ENCODE peak calls at places on chromosomes 2 and 18, in nine cellular contexts. One of them, this sample, is unnamed.

GRCh38 chr2:1715184-1716012 is 28.9 kb downstream of the PXDN start:
- DNase-seq in MM.1S: no peak
- DNase-seq in fibroblast of mammary gland: peak
- DNase-seq in sigmoid colon: peak
- DNase-seq in fibroblast of lung: no peak
- DNase-seq in osteoblast: peak
- DNase-seq in cardiac muscle cell: no peak
- DNase-seq in foreskin keratinocyte: no peak
- DNase-seq in GM06990: no peak
- DNase-seq in this sample: no peak

GRCh38 chr18:76348267-76349066 is 146.6 kb downstream of the ZNF516 start:
- DNase-seq in fibroblast of mammary gland: no peak
- DNase-seq in cardiac muscle cell: no peak
- DNase-seq in MM.1S: no peak
- DNase-seq in sigmoid colon: no peak
- DNase-seq in fibroblast of lung: no peak
- DNase-seq in GM06990: no peak
- DNase-seq in osteoblast: peak
- DNase-seq in foreskin keratinocyte: peak
- DNase-seq in this sample: no peak

GRCh38 chr2:236125541-236125940 is 42.6 kb downstream of the GBX2 start:
- DNase-seq in MM.1S: no peak
- DNase-seq in GM06990: no peak
- DNase-seq in foreskin keratinocyte: no peak
- DNase-seq in cardiac muscle cell: no peak
- DNase-seq in osteoblast: no peak
- DNase-seq in fibroblast of mammary gland: no peak
- DNase-seq in fibroblast of lung: no peak
- DNase-seq in sigmoid colon: no peak
- DNase-seq in this sample: no peak

GRCh38 chr2:39119732-39120520 is 925 bp downstream of the SOS1 start:
- DNase-seq in sigmoid colon: peak
- DNase-seq in foreskin keratinocyte: peak
- DNase-seq in GM06990: peak
- DNase-seq in MM.1S: peak
- DNase-seq in cardiac muscle cell: peak
- DNase-seq in osteoblast: peak
- DNase-seq in fibroblast of mammary gland: peak
- DNase-seq in fibroblast of lung: peak
- DNase-seq in this sample: peak

GRCh38 chr2:200394045-200394444 is 87.6 kb downstream of the SPATS2L start:
- DNase-seq in cardiac muscle cell: no peak
- DNase-seq in MM.1S: no peak
- DNase-seq in osteoblast: no peak
- DNase-seq in fibroblast of mammary gland: no peak
- DNase-seq in fibroblast of lung: no peak
- DNase-seq in foreskin keratinocyte: no peak
- DNase-seq in GM06990: no peak
- DNase-seq in sigmoid colon: no peak
- DNase-seq in this sample: no peak

GRCh38 chr2:21819475-21819874 is 695.7 kb downstream of the TDRD15 start:
- DNase-seq in MM.1S: no peak
- DNase-seq in fibroblast of lung: no peak
- DNase-seq in fibroblast of mammary gland: peak
- DNase-seq in osteoblast: no peak
- DNase-seq in GM06990: no peak
- DNase-seq in sigmoid colon: no peak
- DNase-seq in cardiac muscle cell: no peak
- DNase-seq in foreskin keratinocyte: no peak
- DNase-seq in this sample: no peak

GRCh38 chr2:239252433-239253200 is 148.2 kb downstream of the HDAC4 start:
- DNase-seq in cardiac muscle cell: no peak
- DNase-seq in sigmoid colon: peak
- DNase-seq in fibroblast of lung: no peak
- DNase-seq in fibroblast of mammary gland: no peak
- DNase-seq in GM06990: no peak
- DNase-seq in foreskin keratinocyte: no peak
- DNase-seq in osteoblast: peak
- DNase-seq in MM.1S: no peak
- DNase-seq in this sample: no peak

GRCh38 chr2:138897274-138897673 is 117.1 kb upstream of the NXPH2 start:
- DNase-seq in fibroblast of mammary gland: no peak
- DNase-seq in osteoblast: no peak
- DNase-seq in MM.1S: no peak
- DNase-seq in cardiac muscle cell: no peak
- DNase-seq in sigmoid colon: no peak
- DNase-seq in GM06990: no peak
- DNase-seq in foreskin keratinocyte: no peak
- DNase-seq in fibroblast of lung: no peak
- DNase-seq in this sample: no peak

GRCh38 chr2:119748135-119748534 is 11.6 kb upstream of the PTPN4 start:
- DNase-seq in cardiac muscle cell: no peak
- DNase-seq in foreskin keratinocyte: no peak
- DNase-seq in osteoblast: no peak
- DNase-seq in GM06990: no peak
- DNase-seq in fibroblast of mammary gland: peak
- DNase-seq in sigmoid colon: no peak
- DNase-seq in fibroblast of lung: peak
- DNase-seq in MM.1S: no peak
- DNase-seq in this sample: no peak

GRCh38 chr2:100813527-100813926 is 6.4 kb upstream of the NPAS2 start:
- DNase-seq in GM06990: no peak
- DNase-seq in MM.1S: peak
- DNase-seq in foreskin keratinocyte: no peak
- DNase-seq in sigmoid colon: no peak
- DNase-seq in fibroblast of lung: peak
- DNase-seq in cardiac muscle cell: peak
- DNase-seq in fibroblast of mammary gland: peak
- DNase-seq in osteoblast: peak
- DNase-seq in this sample: no peak

GRCh38 chr2:90207454-90208058 is 1516.1 kb downstream of the RPIA start:
- DNase-seq in fibroblast of lung: no peak
- DNase-seq in cardiac muscle cell: peak
- DNase-seq in fibroblast of mammary gland: peak
- DNase-seq in osteoblast: peak
- DNase-seq in MM.1S: peak
- DNase-seq in GM06990: no peak
- DNase-seq in foreskin keratinocyte: no peak
- DNase-seq in sigmoid colon: no peak
- DNase-seq in this sample: no peak

GRCh38 chr2:20449501-20450200 is 2.8 kb downstream of the RHOB start:
- DNase-seq in GM06990: no peak
- DNase-seq in MM.1S: no peak
- DNase-seq in cardiac muscle cell: no peak
- DNase-seq in osteoblast: peak
- DNase-seq in fibroblast of mammary gland: peak
- DNase-seq in foreskin keratinocyte: peak
- DNase-seq in sigmoid colon: peak
- DNase-seq in fibroblast of lung: peak
- DNase-seq in this sample: no peak

DNA sequence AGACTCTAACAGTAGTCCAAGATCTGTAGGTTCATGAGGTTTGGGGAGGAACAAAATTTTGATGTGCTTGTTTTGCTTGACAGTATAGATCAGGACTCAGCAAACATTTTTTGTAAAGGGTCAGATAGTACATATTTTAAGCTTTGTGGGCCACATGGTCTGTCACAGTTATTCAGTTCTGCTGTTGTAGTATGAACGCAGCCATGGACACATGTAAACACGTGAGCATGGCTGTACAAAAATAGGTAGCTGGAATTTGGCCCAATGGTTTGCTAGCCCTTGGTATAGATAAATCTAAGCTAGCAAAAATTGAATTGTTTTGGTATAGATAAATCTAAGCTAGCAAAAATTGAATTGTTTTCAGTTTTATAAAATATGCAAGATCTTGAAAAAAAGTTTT is 120.5 kb downstream of the HIBCH start:
- DNase-seq in cardiac muscle cell: no peak
- DNase-seq in GM06990: no peak
- DNase-seq in osteoblast: no peak
- DNase-seq in fibroblast of lung: no peak
- DNase-seq in MM.1S: no peak
- DNase-seq in sigmoid colon: no peak
- DNase-seq in foreskin keratinocyte: no peak
- DNase-seq in fibroblast of mammary gland: no peak
- DNase-seq in this sample: no peak
- TF ChIP-seq CTCF in cardiac muscle cell: no peak
- TF ChIP-seq CTCF in GM06990: no peak
- TF ChIP-seq CTCF in osteoblast: no peak
- TF ChIP-seq CTCF in fibroblast of lung: no peak
- TF ChIP-seq CTCF in MM.1S: no peak
- TF ChIP-seq CTCF in sigmoid colon: no peak
- TF ChIP-seq CTCF in foreskin keratinocyte: no peak
- TF ChIP-seq CTCF in fibroblast of mammary gland: no peak
- TF ChIP-seq CTCF in this sample: no peak

GRCh38 chr2:220296174-220296573 is 668.7 kb downstream of the SLC4A3 start:
- DNase-seq in foreskin keratinocyte: peak
- DNase-seq in cardiac muscle cell: peak
- DNase-seq in sigmoid colon: no peak
- DNase-seq in MM.1S: no peak
- DNase-seq in osteoblast: no peak
- DNase-seq in fibroblast of lung: peak
- DNase-seq in GM06990: no peak
- DNase-seq in fibroblast of mammary gland: no peak
- DNase-seq in this sample: no peak
- TF ChIP-seq CTCF in foreskin keratinocyte: peak
- TF ChIP-seq CTCF in cardiac muscle cell: no peak
- TF ChIP-seq CTCF in sigmoid colon: no peak
- TF ChIP-seq CTCF in MM.1S: no peak
- TF ChIP-seq CTCF in osteoblast: no peak
- TF ChIP-seq CTCF in fibroblast of lung: peak
- TF ChIP-seq CTCF in GM06990: no peak
- TF ChIP-seq CTCF in fibroblast of mammary gland: no peak
- TF ChIP-seq CTCF in this sample: no peak

GRCh38 chr2:208570066-208570465 is 163.5 kb downstream of the PTH2R start:
- DNase-seq in fibroblast of lung: no peak
- DNase-seq in foreskin keratinocyte: no peak
- DNase-seq in osteoblast: no peak
- DNase-seq in MM.1S: no peak
- DNase-seq in fibroblast of mammary gland: no peak
- DNase-seq in sigmoid colon: no peak
- DNase-seq in GM06990: no peak
- DNase-seq in cardiac muscle cell: no peak
- DNase-seq in this sample: no peak

GRCh38 chr2:208568203-208568602 is 161.6 kb downstream of the PTH2R start:
- DNase-seq in fibroblast of mammary gland: no peak
- DNase-seq in cardiac muscle cell: no peak
- DNase-seq in fibroblast of lung: no peak
- DNase-seq in MM.1S: no peak
- DNase-seq in sigmoid colon: no peak
- DNase-seq in GM06990: no peak
- DNase-seq in osteoblast: no peak
- DNase-seq in foreskin keratinocyte: no peak
- DNase-seq in this sample: no peak

GRCh38 chr2:208573559-208573958 is 167.0 kb downstream of the PTH2R start:
- DNase-seq in cardiac muscle cell: peak
- DNase-seq in fibroblast of mammary gland: no peak
- DNase-seq in GM06990: no peak
- DNase-seq in osteoblast: no peak
- DNase-seq in foreskin keratinocyte: no peak
- DNase-seq in sigmoid colon: no peak
- DNase-seq in fibroblast of lung: no peak
- DNase-seq in MM.1S: no peak
- DNase-seq in this sample: no peak

GRCh38 chr2:208570851-208571763 is 164.5 kb downstream of the PTH2R start:
- DNase-seq in cardiac muscle cell: no peak
- DNase-seq in sigmoid colon: no peak
- DNase-seq in GM06990: no peak
- DNase-seq in osteoblast: no peak
- DNase-seq in fibroblast of lung: no peak
- DNase-seq in fibroblast of mammary gland: no peak
- DNase-seq in MM.1S: no peak
- DNase-seq in foreskin keratinocyte: no peak
- DNase-seq in this sample: no peak

DNA sequence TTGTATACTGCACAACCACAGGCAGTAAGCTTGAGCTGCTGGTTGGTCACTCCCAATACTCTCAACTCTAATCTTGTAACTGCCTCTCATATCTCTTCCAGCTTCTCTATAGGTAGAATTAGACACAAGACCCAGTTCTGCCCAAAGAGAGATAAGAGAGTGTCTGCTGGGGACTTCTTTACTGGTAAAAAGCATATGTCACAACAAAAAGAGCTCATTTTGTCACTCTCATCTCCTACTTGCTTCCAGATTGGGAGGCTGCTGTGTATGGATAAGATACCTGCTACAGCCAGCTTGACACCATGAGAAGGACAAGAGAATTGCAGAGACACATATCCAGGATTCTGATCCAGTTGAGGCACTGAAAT is 165.2 kb downstream of the PTH2R start:
- DNase-seq in cardiac muscle cell: no peak
- DNase-seq in fibroblast of lung: no peak
- DNase-seq in fibroblast of mammary gland: no peak
- DNase-seq in osteoblast: no peak
- DNase-seq in sigmoid colon: no peak
- DNase-seq in GM06990: no peak
- DNase-seq in foreskin keratinocyte: no peak
- DNase-seq in MM.1S: no peak
- DNase-seq in this sample: no peak
- TF ChIP-seq CTCF in cardiac muscle cell: no peak
- TF ChIP-seq CTCF in fibroblast of lung: no peak
- TF ChIP-seq CTCF in fibroblast of mammary gland: no peak
- TF ChIP-seq CTCF in osteoblast: no peak
- TF ChIP-seq CTCF in sigmoid colon: no peak
- TF ChIP-seq CTCF in GM06990: peak
- TF ChIP-seq CTCF in foreskin keratinocyte: no peak
- TF ChIP-seq CTCF in MM.1S: no peak
- TF ChIP-seq CTCF in this sample: no peak

GRCh38 chr2:72889991-72890390 is 2.8 kb downstream of the SPR start:
- DNase-seq in fibroblast of mammary gland: no peak
- DNase-seq in sigmoid colon: no peak
- DNase-seq in fibroblast of lung: no peak
- DNase-seq in cardiac muscle cell: no peak
- DNase-seq in MM.1S: no peak
- DNase-seq in osteoblast: no peak
- DNase-seq in foreskin keratinocyte: no peak
- DNase-seq in GM06990: no peak
- DNase-seq in this sample: no peak

GRCh38 chr2:72886505-72887031 is 640 bp upstream of the SPR start:
- DNase-seq in osteoblast: no peak
- DNase-seq in GM06990: no peak
- DNase-seq in MM.1S: no peak
- DNase-seq in fibroblast of lung: no peak
- DNase-seq in sigmoid colon: no peak
- DNase-seq in fibroblast of mammary gland: no peak
- DNase-seq in foreskin keratinocyte: no peak
- DNase-seq in cardiac muscle cell: no peak
- DNase-seq in this sample: no peak

GRCh38 chr2:72887032-72887835 is at the start of gene SPR:
- DNase-seq in osteoblast: peak
- DNase-seq in GM06990: peak
- DNase-seq in cardiac muscle cell: peak
- DNase-seq in fibroblast of lung: peak
- DNase-seq in MM.1S: peak
- DNase-seq in sigmoid colon: peak
- DNase-seq in fibroblast of mammary gland: peak
- DNase-seq in foreskin keratinocyte: peak
- DNase-seq in this sample: peak

GRCh38 chr2:72888438-72889202 is 1.4 kb downstream of the SPR start:
- DNase-seq in fibroblast of mammary gland: no peak
- DNase-seq in cardiac muscle cell: no peak
- DNase-seq in GM06990: no peak
- DNase-seq in MM.1S: no peak
- DNase-seq in sigmoid colon: no peak
- DNase-seq in foreskin keratinocyte: no peak
- DNase-seq in fibroblast of lung: no peak
- DNase-seq in osteoblast: no peak
- DNase-seq in this sample: no peak

GRCh38 chr2:72887836-72888437 is 729 bp downstream of the SPR start:
- DNase-seq in GM06990: peak
- DNase-seq in fibroblast of lung: peak
- DNase-seq in MM.1S: peak
- DNase-seq in foreskin keratinocyte: peak
- DNase-seq in sigmoid colon: peak
- DNase-seq in cardiac muscle cell: peak
- DNase-seq in osteoblast: peak
- DNase-seq in fibroblast of mammary gland: peak
- DNase-seq in this sample: peak
- TF ChIP-seq CTCF in GM06990: peak
- TF ChIP-seq CTCF in fibroblast of lung: peak
- TF ChIP-seq CTCF in MM.1S: peak
- TF ChIP-seq CTCF in foreskin keratinocyte: peak
- TF ChIP-seq CTCF in sigmoid colon: peak
- TF ChIP-seq CTCF in cardiac muscle cell: peak
- TF ChIP-seq CTCF in osteoblast: peak
- TF ChIP-seq CTCF in fibroblast of mammary gland: peak
- TF ChIP-seq CTCF in this sample: peak

This sample was measured in neural crest cell.